ENCODE peak calls at places on chromosomes 7 and 10, in five cellular contexts. V is activated gamma-delta T cell treated with anti-CD3 and anti-CD28 coated beads, Interleukin-2, amount 50 U/mL, for 16 hours; H is fibroblast of mammary gland; I is AG09309; K is cerebellar cortex. R is an unnamed sample.

GRCh38 chr7:66930341-66930740 is 9.3 kb downstream of the TMEM248 start:
- DNase-seq in I (no peak), K (peak; percentile 61), H (peak; percentile 30), V (no peak), R (no peak)

GRCh38 chr7:68888971-68889385 is 709.3 kb upstream of the AUTS2 start:
- DNase-seq in I (no peak), H (no peak), K (no peak), V (no peak), R (no peak)

GRCh38 chr10:19449860-19450259 is 366.4 kb upstream of the PLXDC2 start:
- DNase-seq in V (no peak), K (no peak), H (no peak), I (no peak), R (no peak)

GRCh38 chr10:9825491-9826018 is 1192.1 kb upstream of the CELF2 start:
- DNase-seq in H (no peak), I (no peak), V (no peak), K (no peak), R (no peak)

GRCh38 chr10:82288461-82288881 is 413.5 kb downstream of the NRG3 start:
- DNase-seq in V (no peak), I (no peak), H (peak; percentile 28), K (no peak), R (no peak)

GRCh38 chr7:20577362-20578069 is 38.0 kb upstream of the ABCB5 start:
- DNase-seq in K (no peak), V (no peak), I (no peak), H (peak; percentile 14), R (no peak)

GRCh38 chr7:5296627-5297226 is 14.0 kb downstream of the SLC29A4 start:
- DNase-seq in V (peak; percentile 51), H (no peak), I (no peak), K (no peak), R (no peak)

GRCh38 chr7:105826143-105826542 is 50.3 kb downstream of the ATXN7L1 start:
- DNase-seq in I (peak; percentile 66), H (peak; percentile 89), K (no peak), V (no peak), R (no peak)

GRCh38 chr7:77696057-77696642 is at the start of gene RSBN1L:
- DNase-seq in V (peak; percentile 98), I (peak; percentile 87), H (peak; percentile 96), K (peak; percentile 99), R (peak; percentile 97)

GRCh38 chr10:84366041-84366440 is 37.7 kb downstream of the CCSER2 start:
- DNase-seq in H (no peak), I (no peak), V (no peak), K (no peak), R (no peak)

GRCh38 chr7:116948934-116949333 is 4.4 kb upstream of the ST7 start:
- DNase-seq in I (no peak), V (no peak), H (no peak), K (no peak), R (no peak)

R was measured in SW 1271.